ENCODE peak calls at places on chromosomes 13 and 19, in nine cellular contexts. F is lower leg skin, V is AG10803, X is endodermal cell, G is mucosa of descending colon, Z is fibroblast of lung, L is PC-3, N is tibial artery, D is lower lobe of right lung. M is an unnamed sample.

GRCh38 chr13:40206241-40207109 is 460.0 kb downstream of the FOXO1 start:
- DNase-seq in F (peak), V (no peak), X (no peak), G (no peak), Z (peak), L (peak), N (no peak), D (no peak), M (no peak)

GRCh38 chr19:4115050-4115817 is 8.7 kb downstream of the MAP2K2 start:
- DNase-seq in F (no peak), V (no peak), X (no peak), G (peak), Z (no peak), L (no peak), N (no peak), D (no peak), M (no peak)

GRCh38 chr13:52701728-52702480 is 37.7 kb downstream of the CNMD start:
- DNase-seq in F (no peak), V (no peak), X (peak), G (no peak), Z (no peak), L (no peak), N (no peak), D (no peak), M (no peak)

GRCh38 chr13:26693749-26694463 is 66.7 kb downstream of the GPR12 start:
- DNase-seq in F (no peak), V (no peak), X (peak), G (no peak), Z (no peak), L (no peak), N (no peak), D (no peak), M (no peak)

GRCh38 chr13:27868639-27869435 is 51.0 kb upstream of the PDX1 start:
- DNase-seq in F (no peak), V (peak), X (no peak), G (no peak), Z (peak), L (peak), N (no peak), D (no peak), M (no peak)

GRCh38 chr13:49869514-49869913 is 66.6 kb downstream of the SPRYD7 start:
- DNase-seq in F (no peak), V (peak), X (peak), G (no peak), Z (peak), L (peak), N (no peak), D (no peak), M (no peak)

GRCh38 chr13:77448689-77449088 is 86.8 kb upstream of the SCEL start:
- DNase-seq in F (no peak), V (no peak), X (peak), G (no peak), Z (no peak), L (no peak), N (no peak), D (peak), M (no peak)

GRCh38 chr13:32650705-32651311 is 64.6 kb downstream of the PDS5B start:
- DNase-seq in F (peak), V (peak), X (peak), G (no peak), Z (peak), L (peak), N (no peak), D (no peak), M (no peak)

GRCh38 chr19:32870981-32871451 is 1.4 kb upstream of the SLC7A9 start:
- DNase-seq in F (no peak), V (no peak), X (no peak), G (no peak), Z (no peak), L (no peak), N (peak), D (no peak), M (no peak)

GRCh38 chr13:23375007-23375971 is 58.2 kb downstream of the SACS start:
- DNase-seq in F (peak), V (peak), X (peak), G (peak), Z (peak), L (peak), N (peak), D (peak), M (peak)

GRCh38 chr19:41914906-41915247 is 13.4 kb downstream of the ERFL start:
- DNase-seq in F (no peak), V (no peak), X (no peak), G (no peak), Z (no peak), L (no peak), N (no peak), D (no peak), M (no peak)

GRCh38 chr19:31372245-31372781 is 23.1 kb upstream of the TSHZ3 start:
- DNase-seq in F (no peak), V (no peak), X (no peak), G (no peak), Z (no peak), L (no peak), N (peak), D (no peak), M (no peak)

GRCh38 chr19:39307233-39307821 is 11.1 kb downstream of the IFNL1 start:
- DNase-seq in F (no peak), V (no peak), X (peak), G (peak), Z (no peak), L (no peak), N (peak), D (peak), M (no peak)

GRCh38 chr13:23418776-23419683 is 14.5 kb downstream of the SACS start:
- DNase-seq in F (no peak), V (no peak), X (no peak), G (no peak), Z (no peak), L (no peak), N (no peak), D (no peak), M (no peak)

GRCh38 chr13:108155185-108156106 is 59.9 kb downstream of the LIG4 start:
- DNase-seq in F (no peak), V (peak), X (peak), G (no peak), Z (peak), L (peak), N (no peak), D (peak), M (peak)

GRCh38 chr13:111114362-111115050 is 604 bp upstream of the ARHGEF7 start:
- DNase-seq in F (peak), V (peak), X (peak), G (no peak), Z (peak), L (no peak), N (peak), D (no peak), M (no peak)

GRCh38 chr19:56918682-56919307 is 78.3 kb upstream of the PEG3 start:
- DNase-seq in F (no peak), V (no peak), X (no peak), G (no peak), Z (no peak), L (no peak), N (no peak), D (no peak), M (no peak)

DNA sequence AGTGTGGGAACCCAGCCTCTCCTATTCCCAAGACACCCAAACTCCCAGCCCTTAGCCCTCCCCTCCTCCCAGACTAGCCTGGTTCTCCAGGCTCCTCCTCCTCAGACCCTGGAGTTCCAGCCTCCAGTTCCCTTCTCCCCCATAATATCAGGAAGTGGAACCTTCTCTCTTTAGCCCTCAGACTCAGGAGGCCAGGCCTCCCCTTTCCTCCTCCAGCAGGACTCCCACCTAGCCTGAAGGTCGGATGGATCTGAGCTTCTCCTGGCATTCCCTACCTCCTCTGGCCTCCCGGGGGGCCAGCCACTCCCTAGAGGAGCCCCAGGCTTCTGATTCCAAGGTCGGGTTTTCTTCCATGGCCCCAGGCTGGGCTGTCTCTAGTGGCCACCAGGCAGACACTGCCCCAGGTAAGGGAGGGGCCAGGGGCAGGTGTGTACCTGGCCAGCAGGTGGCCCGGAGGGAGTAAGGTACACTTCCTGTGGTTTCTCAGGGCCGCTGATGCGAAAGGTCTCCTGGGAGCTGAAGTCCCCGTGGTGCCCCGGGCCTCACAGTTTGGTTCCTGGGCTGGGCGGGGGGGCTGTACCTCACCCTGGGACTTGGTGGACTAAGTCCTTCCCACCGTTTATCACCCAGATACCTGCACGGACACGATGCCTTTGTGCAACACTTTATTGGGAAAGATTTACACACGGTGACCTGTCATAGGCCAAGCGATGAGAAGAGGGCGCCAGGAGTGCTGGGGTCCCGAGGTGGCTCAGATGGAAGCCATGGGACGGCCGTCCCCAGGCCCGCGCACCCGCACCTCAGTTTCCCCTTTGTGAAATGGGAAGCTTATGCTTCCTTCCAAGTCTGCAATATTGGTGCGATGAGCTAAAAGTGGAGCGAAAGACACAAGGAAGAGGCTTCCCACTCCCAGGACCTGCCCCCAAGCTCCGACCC is at the start of gene TMC4:
- DNase-seq in F (no peak), V (peak), X (peak), G (peak), Z (no peak), L (peak), N (no peak), D (peak), M (no peak)
- TF ChIP-seq CTCF in F (no peak), V (no peak), X (peak), G (peak), Z (no peak), L (peak), N (no peak), D (peak), M (no peak)

GRCh38 chr19:49073514-49074378 is 1.2 kb upstream of the KCNA7 start:
- DNase-seq in F (no peak), V (no peak), X (peak), G (no peak), Z (no peak), L (peak), N (no peak), D (no peak), M (no peak)
- TF ChIP-seq CTCF in F (no peak), V (peak), X (peak), G (no peak), Z (peak), L (peak), N (no peak), D (no peak), M (no peak)

GRCh38 chr19:52690395-52691214 is 44.2 kb downstream of the ZNF611 start:
- DNase-seq in F (peak), V (peak), X (peak), G (peak), Z (peak), L (peak), N (peak), D (peak), M (peak)
- TF ChIP-seq CTCF in F (no peak), V (no peak), X (peak), G (peak), Z (no peak), L (no peak), N (peak), D (peak), M (no peak)

DNA sequence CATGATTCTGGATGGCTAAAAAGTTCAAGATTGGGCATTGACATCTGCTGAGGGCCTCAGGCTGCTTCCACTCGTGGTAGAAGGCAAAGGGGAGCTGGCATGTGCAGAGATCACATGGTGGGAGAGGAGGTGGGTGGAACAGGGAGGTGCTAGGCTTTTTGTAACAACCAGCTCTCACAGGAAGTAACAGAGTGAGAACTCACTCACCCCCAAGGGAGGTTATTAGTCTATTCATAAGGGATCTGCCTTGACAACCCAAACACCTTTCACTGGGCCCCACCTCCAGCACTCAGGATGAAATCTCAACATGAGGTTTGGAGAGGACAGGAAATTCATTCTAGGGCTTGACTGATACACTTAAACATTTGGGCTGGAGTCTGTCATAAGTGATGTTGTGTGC is 197.7 kb upstream of the RNF113B start:
- DNase-seq in F (no peak), V (no peak), X (no peak), G (no peak), Z (no peak), L (no peak), N (no peak), D (no peak), M (no peak)
- TF ChIP-seq CTCF in F (no peak), V (no peak), X (no peak), G (no peak), Z (no peak), L (no peak), N (no peak), D (no peak), M (no peak)

M was measured in omental fat pad.